ENCODE peak calls at places on chromosome 7, in seven cellular contexts. B is IMR-90, H is H1, O is mesendoderm, F is mesenchymal stem cell, K is neuronal stem cell, A is trophoblast cell. T is an unnamed sample.

GRCh38 chr7:571096-572012 is 51.7 kb upstream of the PDGFA start:
- DNase-seq in B (no peak), H (no peak), O (no peak), F (no peak), K (no peak), A (no peak), T (no peak)

GRCh38 chr7:139114585-139114984 is 5.1 kb upstream of the ZC3HAV1 start:
- DNase-seq in B (no peak), H (no peak), O (no peak), F (no peak), K (no peak), A (no peak), T (no peak)

GRCh38 chr7:44143606-44144250 is 2.6 kb upstream of the MYL7 start:
- DNase-seq in B (no peak), H (no peak), O (no peak), F (no peak), K (no peak), A (no peak), T (no peak)

GRCh38 chr7:90946711-90947501 is 317.3 kb upstream of the FZD1 start:
- DNase-seq in B (no peak), H (no peak), O (no peak), F (no peak), K (no peak), A (no peak), T (no peak)

GRCh38 chr7:124201768-124202349 is 169.0 kb upstream of the TMEM229A start:
- DNase-seq in B (peak), H (no peak), O (no peak), F (peak), K (peak), A (no peak), T (no peak)

GRCh38 chr7:22093936-22094335 is 148.2 kb upstream of the CDCA7L start:
- DNase-seq in B (no peak), H (no peak), O (no peak), F (no peak), K (no peak), A (no peak), T (no peak)

GRCh38 chr7:117413160-117413559 is 14.1 kb downstream of the ASZ1 start:
- DNase-seq in B (no peak), H (no peak), O (no peak), F (no peak), K (no peak), A (no peak), T (no peak)

GRCh38 chr7:45980973-45981372 is 59.9 kb upstream of the IGFBP3 start:
- DNase-seq in B (no peak), H (no peak), O (no peak), F (no peak), K (no peak), A (peak), T (no peak)

GRCh38 chr7:5595545-5596045 is 172.0 kb upstream of the TNRC18 start:
- DNase-seq in B (peak), H (no peak), O (peak), F (no peak), K (no peak), A (peak), T (no peak)

GRCh38 chr7:151410405-151411390 is 860 bp upstream of the WDR86 start:
- DNase-seq in B (no peak), H (peak), O (peak), F (no peak), K (peak), A (no peak), T (peak)

GRCh38 chr7:68246189-68246633 is 1249.6 kb downstream of the TYW1 start:
- DNase-seq in B (no peak), H (peak), O (peak), F (no peak), K (peak), A (no peak), T (peak)

GRCh38 chr7:27143950-27144798 is 693 bp upstream of the HOXA5 start:
- DNase-seq in B (peak), H (no peak), O (no peak), F (no peak), K (no peak), A (no peak), T (no peak)

GRCh38 chr7:82317257-82317721 is 126.3 kb downstream of the CACNA2D1 start:
- DNase-seq in B (no peak), H (no peak), O (peak), F (no peak), K (no peak), A (peak), T (no peak)

GRCh38 chr7:74572301-74573090 is 85.0 kb upstream of the GTF2I start:
- DNase-seq in B (no peak), H (no peak), O (peak), F (no peak), K (no peak), A (no peak), T (no peak)

GRCh38 chr7:1950623-1951523 is 280.8 kb downstream of the ELFN1 start:
- DNase-seq in B (peak), H (no peak), O (no peak), F (no peak), K (no peak), A (no peak), T (no peak)

GRCh38 chr7:131100357-131101054 is 227.2 kb upstream of the MKLN1 start:
- DNase-seq in B (no peak), H (no peak), O (no peak), F (no peak), K (no peak), A (no peak), T (no peak)

GRCh38 chr7:139108256-139109187 is 998 bp downstream of the ZC3HAV1 start:
- DNase-seq in B (peak), H (peak), O (peak), F (peak), K (peak), A (peak), T (peak)

GRCh38 chr7:82444220-82445049 is 858 bp upstream of the CACNA2D1 start:
- DNase-seq in B (no peak), H (no peak), O (peak), F (no peak), K (peak), A (no peak), T (peak)

GRCh38 chr7:4406288-4407058 is 275.6 kb upstream of the FOXK1 start:
- DNase-seq in B (no peak), H (no peak), O (peak), F (no peak), K (no peak), A (no peak), T (no peak)
- H4K8ac ChIP-seq in B (no peak), H (no peak), O (no peak), F (no peak), K (no peak), A (no peak), T (peak)

GRCh38 chr7:134671670-134672069 is 25.0 kb downstream of the BPGM start:
- DNase-seq in B (no peak), H (no peak), O (no peak), F (no peak), K (no peak), A (no peak), T (no peak)

GRCh38 chr7:134674424-134674823 is 27.8 kb downstream of the BPGM start:
- DNase-seq in B (no peak), H (no peak), O (no peak), F (no peak), K (no peak), A (no peak), T (no peak)

GRCh38 chr7:134669845-134670373 is 23.3 kb downstream of the BPGM start:
- DNase-seq in B (peak), H (no peak), O (no peak), F (peak), K (no peak), A (no peak), T (no peak)

GRCh38 chr7:134667899-134668298 is 21.2 kb downstream of the BPGM start:
- DNase-seq in B (no peak), H (no peak), O (no peak), F (no peak), K (no peak), A (no peak), T (no peak)

DNA sequence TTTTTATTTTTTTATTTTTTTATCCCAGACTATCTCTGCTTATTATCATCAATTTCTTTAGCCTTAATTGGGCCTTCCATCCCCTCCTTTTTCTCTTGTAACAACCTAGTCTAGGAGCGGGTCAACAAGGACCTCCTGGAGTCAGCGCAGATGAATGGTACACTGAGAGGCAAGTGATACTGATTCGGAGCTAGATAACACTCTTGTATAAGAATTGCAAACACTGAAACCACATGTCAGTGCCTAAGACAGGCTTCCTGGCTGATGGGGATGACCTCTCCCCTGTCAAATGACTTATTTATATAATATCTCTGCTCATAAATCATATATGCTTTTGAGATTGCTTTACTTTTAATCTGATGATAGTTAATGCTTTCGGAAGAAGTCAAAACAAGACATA is 22.7 kb downstream of the BPGM start:
- DNase-seq in B (no peak), H (no peak), O (no peak), F (peak), K (no peak), A (no peak), T (no peak)
- H4K8ac ChIP-seq in B (peak), H (no peak), O (no peak), F (no peak), K (no peak), A (no peak), T (no peak)

DNA sequence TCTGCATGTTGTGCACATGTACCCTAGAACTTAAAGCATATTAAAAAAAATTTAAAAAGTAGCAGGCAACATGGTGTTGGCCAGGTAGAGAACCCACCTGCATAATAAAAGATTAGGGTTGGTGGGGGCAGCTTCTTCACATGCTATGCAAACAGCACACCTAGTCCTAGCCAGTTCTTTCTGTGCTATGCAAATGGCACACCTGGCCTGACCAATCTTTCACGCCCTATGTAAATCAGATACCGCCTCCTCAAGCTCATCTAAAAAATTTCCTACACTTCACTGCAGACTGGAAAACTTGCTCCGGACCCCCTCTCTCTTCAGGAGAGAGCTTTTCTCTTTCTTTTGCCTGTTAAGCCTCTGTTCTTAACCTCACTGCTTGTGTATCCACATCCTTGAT is 14.5 kb upstream of the PIP start:
- DNase-seq in B (no peak), H (no peak), O (no peak), F (no peak), K (no peak), A (no peak), T (no peak)
- H4K8ac ChIP-seq in B (no peak), H (no peak), O (no peak), F (no peak), K (no peak), A (no peak), T (no peak)

DNA sequence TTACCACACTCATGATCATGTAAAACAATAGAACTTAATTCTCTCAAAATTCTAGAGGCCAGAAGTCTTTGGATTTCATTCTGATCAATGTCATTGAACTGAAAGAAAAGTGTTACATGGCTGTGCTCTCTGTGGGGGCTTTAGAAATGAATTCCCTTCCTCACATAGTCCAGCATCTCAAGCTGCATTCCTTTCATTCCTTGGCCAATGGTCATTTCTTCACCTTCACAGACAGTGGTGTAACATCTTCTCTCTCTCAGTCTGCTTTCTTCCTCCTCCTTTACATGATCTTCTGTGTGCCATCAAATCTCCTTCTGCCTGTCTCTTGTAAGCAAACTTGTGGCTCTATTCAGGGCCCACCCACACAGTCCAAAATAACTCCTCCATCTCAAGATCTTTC is 735.3 kb downstream of the SUGCT start:
- DNase-seq in B (peak), H (no peak), O (peak), F (no peak), K (no peak), A (no peak), T (no peak)
- H4K8ac ChIP-seq in B (no peak), H (no peak), O (no peak), F (no peak), K (no peak), A (no peak), T (no peak)

DNA sequence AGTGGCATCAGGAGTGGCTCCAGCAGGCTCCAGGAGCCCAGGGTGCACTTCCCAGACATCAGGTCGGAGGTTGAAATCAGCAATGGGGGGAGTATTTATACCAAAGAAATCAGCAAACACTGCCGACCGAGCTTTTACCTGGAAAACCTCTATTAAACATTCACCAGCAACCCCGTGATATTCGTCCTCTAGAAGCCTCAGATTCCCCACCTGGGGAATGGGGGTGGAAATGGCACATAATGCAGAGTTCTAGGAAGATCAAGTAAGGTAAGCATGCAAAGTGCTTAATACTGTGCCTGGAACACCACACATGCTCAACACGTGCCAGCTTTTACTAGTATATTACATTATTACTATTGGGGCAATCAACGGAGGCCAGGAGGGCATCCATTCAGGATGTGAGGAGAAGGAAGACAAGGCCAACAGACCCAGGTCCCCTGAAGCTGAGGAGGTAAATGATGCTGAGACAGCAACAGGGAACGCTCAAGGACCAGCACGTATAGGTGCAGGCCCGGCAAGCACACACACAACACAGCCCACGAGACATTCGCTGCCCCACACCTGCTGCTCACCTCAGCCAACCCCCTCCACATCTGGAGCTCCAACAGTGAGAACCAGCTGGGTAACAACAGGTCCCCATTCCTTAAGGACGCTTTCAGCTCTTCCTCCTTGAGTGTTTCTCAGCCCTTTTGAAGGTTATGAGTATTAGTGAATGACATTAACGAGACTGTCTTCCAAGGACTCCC is 125.5 kb downstream of the TNS3 start:
- DNase-seq in B (no peak), H (no peak), O (no peak), F (no peak), K (no peak), A (no peak), T (no peak)
- H4K8ac ChIP-seq in B (peak), H (no peak), O (no peak), F (peak), K (no peak), A (no peak), T (no peak)

GRCh38 chr7:135525426-135525825 is 15.5 kb upstream of the CNOT4 start:
- DNase-seq in B (no peak), H (no peak), O (no peak), F (no peak), K (no peak), A (no peak), T (no peak)
- H4K8ac ChIP-seq in B (no peak), H (no peak), O (no peak), F (no peak), K (no peak), A (no peak), T (no peak)

GRCh38 chr7:37714606-37715005 is 31.0 kb downstream of the GPR141 start:
- DNase-seq in B (no peak), H (no peak), O (no peak), F (no peak), K (no peak), A (no peak), T (no peak)
- H4K8ac ChIP-seq in B (no peak), H (no peak), O (no peak), F (no peak), K (no peak), A (no peak), T (no peak)

GRCh38 chr7:98230746-98231471 is 19.7 kb downstream of the BHLHA15 start:
- DNase-seq in B (no peak), H (no peak), O (no peak), F (no peak), K (no peak), A (no peak), T (no peak)
- H4K8ac ChIP-seq in B (no peak), H (no peak), O (no peak), F (no peak), K (peak), A (no peak), T (no peak)

GRCh38 chr7:109126404-109127050 is 556.9 kb downstream of the DNAJB9 start:
- DNase-seq in B (no peak), H (no peak), O (peak), F (no peak), K (peak), A (peak), T (peak)

GRCh38 chr7:109136893-109137292 is 567.2 kb downstream of the DNAJB9 start:
- DNase-seq in B (no peak), H (no peak), O (no peak), F (no peak), K (no peak), A (no peak), T (no peak)

DNA sequence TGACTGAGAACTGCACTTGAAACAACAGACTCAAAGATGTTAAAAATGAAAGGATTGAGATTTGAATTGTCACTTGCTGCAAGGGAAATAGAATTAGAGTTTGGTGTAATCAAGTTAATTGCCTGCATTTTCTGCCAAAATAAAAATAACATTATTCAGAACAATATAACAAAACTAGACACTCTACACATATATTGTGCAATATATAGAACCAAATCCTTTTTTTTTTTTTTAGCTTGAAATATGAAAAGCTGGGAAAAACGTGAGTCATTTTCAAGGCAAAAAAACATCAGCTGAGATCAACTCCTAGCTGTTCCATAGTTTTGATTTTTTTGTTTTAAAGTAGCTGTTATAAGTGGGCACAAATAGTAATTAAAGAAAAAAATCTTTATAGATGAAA is 561.5 kb downstream of the DNAJB9 start:
- DNase-seq in B (no peak), H (no peak), O (no peak), F (no peak), K (no peak), A (no peak), T (no peak)
- H4K8ac ChIP-seq in B (no peak), H (no peak), O (no peak), F (no peak), K (no peak), A (no peak), T (no peak)